ENCODE peak calls at places on chromosome 17, in four cellular contexts. O, N, P and Z are unnamed samples.

GRCh38 chr17:59355030-59355694 is 23.7 kb downstream of the YPEL2 start:
- DNase-seq in O (no peak), N (no peak), P (no peak), Z (no peak)

GRCh38 chr17:82862191-82862590 is 22.4 kb upstream of the ZNF750 start:
- DNase-seq in O (no peak), N (no peak), P (no peak), Z (no peak)

GRCh38 chr17:29615492-29616299 is 7.0 kb downstream of the CORO6 start:
- DNase-seq in O (peak; percentile 96), N (peak; percentile 72), P (no peak), Z (no peak)

GRCh38 chr17:82520041-82520910 is 744 bp downstream of the FOXK2 start:
- DNase-seq in O (peak; percentile 45), N (no peak), P (no peak), Z (peak; percentile 58)

GRCh38 chr17:51873302-51873701 is 285.2 kb downstream of the CA10 start:
- DNase-seq in O (no peak), N (no peak), P (no peak), Z (no peak)

GRCh38 chr17:59765038-59765437 is 57.6 kb downstream of the VMP1 start:
- DNase-seq in O (no peak), N (no peak), P (no peak), Z (no peak)

GRCh38 chr17:19302791-19303233 is 59.7 kb downstream of the B9D1 start:
- DNase-seq in O (no peak), N (no peak), P (no peak), Z (no peak)

GRCh38 chr17:43846963-43847369 is at the start of gene CD300LG:
- DNase-seq in O (no peak), N (no peak), P (no peak), Z (no peak)

GRCh38 chr17:60717814-60718213 is 40.2 kb downstream of the BCAS3 start:
- DNase-seq in O (no peak), N (no peak), P (no peak), Z (peak; percentile 36)

GRCh38 chr17:18953231-18953728 is 1.3 kb downstream of the SLC5A10 start:
- DNase-seq in O (no peak), N (no peak), P (no peak), Z (no peak)

GRCh38 chr17:77392376-77393273 is 251.9 kb downstream of the SEC14L1 start:
- DNase-seq in O (peak; percentile 67), N (peak; percentile 97), P (no peak), Z (peak; percentile 71)

GRCh38 chr17:8724451-8724850 is 20.2 kb downstream of the CCDC42 start:
- DNase-seq in O (no peak), N (peak; percentile 12), P (no peak), Z (no peak)

GRCh38 chr17:40472733-40473452 is 28.5 kb downstream of the TNS4 start:
- DNase-seq in O (no peak), N (no peak), P (no peak), Z (no peak)

DNA sequence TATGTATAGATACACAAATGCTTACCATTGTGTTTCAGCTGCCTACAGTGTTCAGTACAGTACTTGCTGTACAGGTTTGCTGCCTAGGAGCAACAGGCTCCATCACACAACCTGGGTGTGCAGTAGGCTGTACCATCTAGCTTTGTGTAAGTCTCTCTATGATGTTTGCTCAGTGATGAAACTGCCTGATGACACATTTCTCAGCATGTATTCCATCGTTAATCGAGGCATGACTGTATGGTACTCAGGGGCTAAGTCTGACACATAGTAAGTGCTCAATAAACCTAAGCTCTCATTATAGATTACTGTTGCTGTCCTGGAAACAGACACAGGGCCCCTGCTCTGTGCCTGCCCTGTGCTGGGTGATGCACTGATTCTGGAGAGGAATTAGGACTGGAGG is 18.1 kb downstream of the KCNJ12 start:
- DNase-seq in O (no peak), N (no peak), P (no peak), Z (no peak)
- TF ChIP-seq CTCF in O (no peak), N (no peak), P (no peak), Z (no peak)

GRCh38 chr17:69175812-69176517 is 34.3 kb upstream of the ABCA6 start:
- DNase-seq in O (peak; percentile 19), N (peak; percentile 77), P (no peak), Z (no peak)
- TF ChIP-seq EP300 in O (peak; percentile 73), N (peak; percentile 84), P (no peak), Z (no peak)

GRCh38 chr17:47239663-47240374 is 13.8 kb upstream of the ITGB3 start:
- DNase-seq in O (peak; percentile 72), N (no peak), P (peak; percentile 40), Z (no peak)
- TF ChIP-seq SP1 in O (no peak), N (no peak), P (no peak), Z (no peak)

GRCh38 chr17:44961921-44962350 is 6.2 kb downstream of the C1QL1 start:
- DNase-seq in O (no peak), N (peak; percentile 49), P (no peak), Z (no peak)
- TF ChIP-seq CTCF in O (peak; percentile 52), N (peak; percentile 72), P (no peak), Z (peak; percentile 52)

GRCh38 chr17:75046583-75047289 is at the start of the genes ATP5PD and KCTD2:
- DNase-seq in O (peak; percentile 99), N (peak; percentile 97), P (peak; percentile 86), Z (peak; percentile 94)
- TF ChIP-seq EP300 in O (peak; percentile 33), N (peak; percentile 56), P (no peak), Z (no peak)

GRCh38 chr17:38550661-38551060 is 55.1 kb downstream of the SRCIN1 start:
- DNase-seq in O (no peak), N (no peak), P (no peak), Z (no peak)
- TF ChIP-seq SP1 in O (no peak), N (no peak), P (no peak), Z (no peak)

DNA sequence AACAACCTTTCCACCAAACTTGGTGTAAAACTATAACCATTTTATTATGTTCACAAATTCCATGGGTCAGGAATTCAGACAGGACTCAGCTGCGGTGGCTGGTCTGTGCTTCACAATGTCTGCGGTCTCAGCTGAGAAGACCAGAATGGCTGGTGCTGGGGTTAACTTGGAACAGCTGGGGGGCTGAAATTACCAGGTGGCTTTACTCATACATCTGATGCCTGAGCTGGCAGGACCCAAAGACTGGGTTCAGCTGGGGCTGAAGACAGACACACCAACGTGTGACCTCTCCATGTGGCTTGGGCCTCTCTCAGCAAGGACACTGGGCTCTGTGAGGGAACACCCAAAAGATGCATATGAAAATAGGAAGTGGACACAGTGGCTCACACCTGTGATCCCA is 5.7 kb upstream of the HID1 start:
- DNase-seq in O (no peak), N (no peak), P (no peak), Z (no peak)
- TF ChIP-seq CTCF in O (no peak), N (no peak), P (no peak), Z (no peak)

GRCh38 chr17:27985736-27986394 is 56.6 kb upstream of the NLK start:
- DNase-seq in O (no peak), N (no peak), P (no peak), Z (no peak)

GRCh38 chr17:27989046-27989445 is 53.4 kb upstream of the NLK start:
- DNase-seq in O (no peak), N (no peak), P (no peak), Z (no peak)

GRCh38 chr17:27985306-27985705 is 57.2 kb upstream of the NLK start:
- DNase-seq in O (no peak), N (no peak), P (no peak), Z (no peak)

GRCh38 chr17:27984816-27985215 is 57.7 kb upstream of the NLK start:
- DNase-seq in O (no peak), N (no peak), P (no peak), Z (no peak)

GRCh38 chr17:27986805-27987684 is 55.4 kb upstream of the NLK start:
- DNase-seq in O (peak; percentile 89), N (no peak), P (no peak), Z (no peak)
- TF ChIP-seq EP300 in O (peak; percentile 99), N (no peak), P (no peak), Z (no peak)

GRCh38 chr17:246851-247421 is 65.5 kb upstream of the DOC2B start:
- DNase-seq in O (no peak), N (no peak), P (no peak), Z (peak; percentile 43)
- TF ChIP-seq SP1 in O (no peak), N (no peak), P (no peak), Z (no peak)